ENCODE peak calls at places on chromosomes 7 and 10, in nine cellular contexts. U is iPS DF 19.7, S is anterior cingulate cortex, Q is GM23248, N is AG04450, H is naive B cell, D is B cell, T is NCI-H774, A is astrocyte of the spinal cord. L is an unnamed sample.

GRCh38 chr10:101840102-101840684 is 3.4 kb downstream of the KCNIP2 start:
- DNase-seq in Q (peak; percentile 28), H (no peak), U (no peak), N (no peak), S (no peak), A (no peak), D (peak; percentile 44), T (no peak), L (no peak)

GRCh38 chr7:45574521-45575500 is 643 bp downstream of the ADCY1 start:
- DNase-seq in U (no peak), Q (peak; percentile 73), A (peak; percentile 45), D (no peak), S (no peak), H (no peak), N (no peak), T (peak; percentile 50), L (no peak)

GRCh38 chr7:119783799-119784198 is 489.2 kb upstream of the KCND2 start:
- DNase-seq in N (no peak), Q (peak; percentile 26), H (no peak), U (no peak), S (no peak), D (no peak), T (no peak), A (peak; percentile 28), L (no peak)

GRCh38 chr10:14413583-14413982 is 82.9 kb upstream of the FRMD4A start:
- DNase-seq in Q (no peak), N (no peak), D (no peak), T (no peak), S (no peak), A (no peak), H (no peak), U (no peak), L (no peak)

GRCh38 chr10:69335063-69335587 is 56.8 kb downstream of the HK1 start:
- DNase-seq in S (no peak), A (peak; percentile 68), U (no peak), D (peak; percentile 38), Q (no peak), H (no peak), T (no peak), N (no peak), L (peak; percentile 28)

GRCh38 chr7:116231543-116232401 is 21.4 kb downstream of the TES start:
- DNase-seq in U (no peak), T (no peak), N (no peak), A (peak; percentile 80), D (no peak), S (no peak), Q (peak; percentile 67), H (no peak), L (no peak)

GRCh38 chr10:133045556-133046483 is 41.9 kb upstream of the ADGRA1 start:
- DNase-seq in N (no peak), A (no peak), Q (no peak), T (no peak), H (no peak), U (no peak), D (no peak), S (no peak), L (no peak)

GRCh38 chr10:91307489-91307888 is 87.0 kb downstream of the PCGF5 start:
- DNase-seq in U (no peak), H (no peak), N (no peak), Q (no peak), T (no peak), A (no peak), D (no peak), S (no peak), L (no peak)

GRCh38 chr7:44461387-44461786 is 29.1 kb downstream of the NUDCD3 start:
- DNase-seq in T (no peak), N (peak; percentile 8), D (no peak), U (no peak), S (no peak), H (no peak), A (peak; percentile 55), Q (peak; percentile 78), L (no peak)

GRCh38 chr10:105468769-105469168 is 827.7 kb downstream of the SORCS3 start:
- DNase-seq in N (no peak), Q (no peak), S (no peak), D (no peak), U (no peak), T (no peak), H (no peak), A (no peak), L (no peak)